ENCODE peak calls at places on chromosomes 7 and 10, in four cellular contexts. One of them, this sample, is unnamed.

GRCh38 chr10:110016957-110017514 is 9.3 kb downstream of the ADD3 start:
- DNase-seq in stimulated activated CD4-positive, alpha-beta T cell treated with anti-CD3 and anti-CD28 coated beads, Interleukin-2, amount 100 ng/mL, for 48 hours: no peak
- DNase-seq in effector memory CD8-positive, alpha-beta T cell: no peak
- DNase-seq in gastrocnemius medialis: no peak
- DNase-seq in this sample: no peak

GRCh38 chr10:44186150-44186549 is 198.7 kb downstream of the CXCL12 start:
- DNase-seq in stimulated activated CD4-positive, alpha-beta T cell treated with anti-CD3 and anti-CD28 coated beads, Interleukin-2, amount 100 ng/mL, for 48 hours: no peak
- DNase-seq in effector memory CD8-positive, alpha-beta T cell: no peak
- DNase-seq in gastrocnemius medialis: peak
- DNase-seq in this sample: no peak

GRCh38 chr7:87598234-87599009 is 2.3 kb downstream of the ABCB1 start:
- DNase-seq in stimulated activated CD4-positive, alpha-beta T cell treated with anti-CD3 and anti-CD28 coated beads, Interleukin-2, amount 100 ng/mL, for 48 hours: no peak
- DNase-seq in effector memory CD8-positive, alpha-beta T cell: no peak
- DNase-seq in gastrocnemius medialis: no peak
- DNase-seq in this sample: no peak

GRCh38 chr7:107661081-107661864 is 645 bp downstream of the SLC26A4 start:
- DNase-seq in stimulated activated CD4-positive, alpha-beta T cell treated with anti-CD3 and anti-CD28 coated beads, Interleukin-2, amount 100 ng/mL, for 48 hours: peak
- DNase-seq in effector memory CD8-positive, alpha-beta T cell: peak
- DNase-seq in gastrocnemius medialis: peak
- DNase-seq in this sample: peak

GRCh38 chr10:75469018-75469616 is 37.7 kb downstream of the LRMDA start:
- DNase-seq in stimulated activated CD4-positive, alpha-beta T cell treated with anti-CD3 and anti-CD28 coated beads, Interleukin-2, amount 100 ng/mL, for 48 hours: no peak
- DNase-seq in effector memory CD8-positive, alpha-beta T cell: no peak
- DNase-seq in gastrocnemius medialis: peak
- DNase-seq in this sample: peak

GRCh38 chr7:99860281-99861127 is 16.3 kb downstream of the OR2AE1 start:
- DNase-seq in stimulated activated CD4-positive, alpha-beta T cell treated with anti-CD3 and anti-CD28 coated beads, Interleukin-2, amount 100 ng/mL, for 48 hours: no peak
- DNase-seq in effector memory CD8-positive, alpha-beta T cell: no peak
- DNase-seq in gastrocnemius medialis: peak
- DNase-seq in this sample: no peak

GRCh38 chr7:102288285-102288930 is 1.7 kb downstream of the SH2B2 start:
- DNase-seq in stimulated activated CD4-positive, alpha-beta T cell treated with anti-CD3 and anti-CD28 coated beads, Interleukin-2, amount 100 ng/mL, for 48 hours: no peak
- DNase-seq in effector memory CD8-positive, alpha-beta T cell: no peak
- DNase-seq in gastrocnemius medialis: no peak
- DNase-seq in this sample: peak

GRCh38 chr7:66454600-66455225 is 174.0 kb upstream of the KCTD7 start:
- DNase-seq in stimulated activated CD4-positive, alpha-beta T cell treated with anti-CD3 and anti-CD28 coated beads, Interleukin-2, amount 100 ng/mL, for 48 hours: no peak
- DNase-seq in effector memory CD8-positive, alpha-beta T cell: no peak
- DNase-seq in gastrocnemius medialis: no peak
- DNase-seq in this sample: peak

GRCh38 chr10:129045658-129046057 is 421.4 kb upstream of the MGMT start:
- DNase-seq in stimulated activated CD4-positive, alpha-beta T cell treated with anti-CD3 and anti-CD28 coated beads, Interleukin-2, amount 100 ng/mL, for 48 hours: no peak
- DNase-seq in effector memory CD8-positive, alpha-beta T cell: no peak
- DNase-seq in gastrocnemius medialis: no peak
- DNase-seq in this sample: no peak

GRCh38 chr10:8088504-8088903 is 34.0 kb downstream of the GATA3 start:
- DNase-seq in stimulated activated CD4-positive, alpha-beta T cell treated with anti-CD3 and anti-CD28 coated beads, Interleukin-2, amount 100 ng/mL, for 48 hours: no peak
- DNase-seq in effector memory CD8-positive, alpha-beta T cell: peak
- DNase-seq in gastrocnemius medialis: no peak
- DNase-seq in this sample: peak

GRCh38 chr7:55484834-55485233 is 87.5 kb downstream of the VOPP1 start:
- DNase-seq in stimulated activated CD4-positive, alpha-beta T cell treated with anti-CD3 and anti-CD28 coated beads, Interleukin-2, amount 100 ng/mL, for 48 hours: no peak
- DNase-seq in effector memory CD8-positive, alpha-beta T cell: no peak
- DNase-seq in gastrocnemius medialis: no peak
- DNase-seq in this sample: no peak

GRCh38 chr10:103069453-103070331 is 123.4 kb downstream of the NT5C2 start:
- DNase-seq in stimulated activated CD4-positive, alpha-beta T cell treated with anti-CD3 and anti-CD28 coated beads, Interleukin-2, amount 100 ng/mL, for 48 hours: peak
- DNase-seq in effector memory CD8-positive, alpha-beta T cell: peak
- DNase-seq in gastrocnemius medialis: peak
- DNase-seq in this sample: peak

GRCh38 chr10:129219364-129219763 is 247.7 kb upstream of the MGMT start:
- DNase-seq in stimulated activated CD4-positive, alpha-beta T cell treated with anti-CD3 and anti-CD28 coated beads, Interleukin-2, amount 100 ng/mL, for 48 hours: no peak
- DNase-seq in effector memory CD8-positive, alpha-beta T cell: no peak
- DNase-seq in gastrocnemius medialis: no peak
- DNase-seq in this sample: no peak

GRCh38 chr7:155373359-155374273 is 75.9 kb downstream of the INSIG1 start:
- DNase-seq in stimulated activated CD4-positive, alpha-beta T cell treated with anti-CD3 and anti-CD28 coated beads, Interleukin-2, amount 100 ng/mL, for 48 hours: no peak
- DNase-seq in effector memory CD8-positive, alpha-beta T cell: no peak
- DNase-seq in gastrocnemius medialis: no peak
- DNase-seq in this sample: no peak

GRCh38 chr10:117463545-117463920 is 79.0 kb upstream of the EMX2 start:
- DNase-seq in stimulated activated CD4-positive, alpha-beta T cell treated with anti-CD3 and anti-CD28 coated beads, Interleukin-2, amount 100 ng/mL, for 48 hours: no peak
- DNase-seq in effector memory CD8-positive, alpha-beta T cell: no peak
- DNase-seq in gastrocnemius medialis: no peak
- DNase-seq in this sample: no peak

GRCh38 chr7:30683839-30684238 is 1.6 kb upstream of the CRHR2 start:
- DNase-seq in stimulated activated CD4-positive, alpha-beta T cell treated with anti-CD3 and anti-CD28 coated beads, Interleukin-2, amount 100 ng/mL, for 48 hours: no peak
- DNase-seq in effector memory CD8-positive, alpha-beta T cell: no peak
- DNase-seq in gastrocnemius medialis: peak
- DNase-seq in this sample: no peak

GRCh38 chr7:119944601-119944972 is 328.4 kb upstream of the KCND2 start:
- DNase-seq in stimulated activated CD4-positive, alpha-beta T cell treated with anti-CD3 and anti-CD28 coated beads, Interleukin-2, amount 100 ng/mL, for 48 hours: no peak
- DNase-seq in effector memory CD8-positive, alpha-beta T cell: no peak
- DNase-seq in gastrocnemius medialis: no peak
- DNase-seq in this sample: no peak

GRCh38 chr7:128937647-128938523 is at the start of gene IRF5:
- DNase-seq in stimulated activated CD4-positive, alpha-beta T cell treated with anti-CD3 and anti-CD28 coated beads, Interleukin-2, amount 100 ng/mL, for 48 hours: no peak
- DNase-seq in effector memory CD8-positive, alpha-beta T cell: no peak
- DNase-seq in gastrocnemius medialis: no peak
- DNase-seq in this sample: peak

GRCh38 chr10:125639846-125640245 is 43.1 kb downstream of the TEX36 start:
- DNase-seq in stimulated activated CD4-positive, alpha-beta T cell treated with anti-CD3 and anti-CD28 coated beads, Interleukin-2, amount 100 ng/mL, for 48 hours: no peak
- DNase-seq in effector memory CD8-positive, alpha-beta T cell: no peak
- DNase-seq in gastrocnemius medialis: no peak
- DNase-seq in this sample: no peak

GRCh38 chr7:94253696-94254095 is 141.0 kb upstream of the COL1A2 start:
- DNase-seq in stimulated activated CD4-positive, alpha-beta T cell treated with anti-CD3 and anti-CD28 coated beads, Interleukin-2, amount 100 ng/mL, for 48 hours: no peak
- DNase-seq in effector memory CD8-positive, alpha-beta T cell: no peak
- DNase-seq in gastrocnemius medialis: no peak
- DNase-seq in this sample: no peak

GRCh38 chr7:46153583-46153950 is 232.5 kb upstream of the IGFBP3 start:
- DNase-seq in stimulated activated CD4-positive, alpha-beta T cell treated with anti-CD3 and anti-CD28 coated beads, Interleukin-2, amount 100 ng/mL, for 48 hours: no peak
- DNase-seq in effector memory CD8-positive, alpha-beta T cell: no peak
- DNase-seq in gastrocnemius medialis: no peak
- DNase-seq in this sample: no peak

GRCh38 chr7:4668510-4668847 is 13.6 kb upstream of the FOXK1 start:
- DNase-seq in stimulated activated CD4-positive, alpha-beta T cell treated with anti-CD3 and anti-CD28 coated beads, Interleukin-2, amount 100 ng/mL, for 48 hours: no peak
- DNase-seq in effector memory CD8-positive, alpha-beta T cell: no peak
- DNase-seq in gastrocnemius medialis: no peak
- DNase-seq in this sample: no peak

GRCh38 chr7:96236198-96237039 is 85.5 kb downstream of the SLC25A13 start:
- DNase-seq in stimulated activated CD4-positive, alpha-beta T cell treated with anti-CD3 and anti-CD28 coated beads, Interleukin-2, amount 100 ng/mL, for 48 hours: no peak
- DNase-seq in effector memory CD8-positive, alpha-beta T cell: no peak
- DNase-seq in gastrocnemius medialis: peak
- DNase-seq in this sample: peak

GRCh38 chr7:7653568-7654187 is 13.1 kb downstream of the UMAD1 start:
- DNase-seq in stimulated activated CD4-positive, alpha-beta T cell treated with anti-CD3 and anti-CD28 coated beads, Interleukin-2, amount 100 ng/mL, for 48 hours: peak
- DNase-seq in effector memory CD8-positive, alpha-beta T cell: peak
- DNase-seq in gastrocnemius medialis: no peak
- DNase-seq in this sample: peak

GRCh38 chr7:83931968-83932367 is 262.6 kb downstream of the SEMA3A start:
- DNase-seq in stimulated activated CD4-positive, alpha-beta T cell treated with anti-CD3 and anti-CD28 coated beads, Interleukin-2, amount 100 ng/mL, for 48 hours: no peak
- DNase-seq in effector memory CD8-positive, alpha-beta T cell: no peak
- DNase-seq in gastrocnemius medialis: no peak
- DNase-seq in this sample: no peak

GRCh38 chr10:80260295-80261243 is 28.9 kb downstream of the MAT1A start:
- DNase-seq in stimulated activated CD4-positive, alpha-beta T cell treated with anti-CD3 and anti-CD28 coated beads, Interleukin-2, amount 100 ng/mL, for 48 hours: peak
- DNase-seq in effector memory CD8-positive, alpha-beta T cell: peak
- DNase-seq in gastrocnemius medialis: no peak
- DNase-seq in this sample: peak

GRCh38 chr10:43861966-43862751 is 213.5 kb upstream of the ZNF32 start:
- DNase-seq in stimulated activated CD4-positive, alpha-beta T cell treated with anti-CD3 and anti-CD28 coated beads, Interleukin-2, amount 100 ng/mL, for 48 hours: no peak
- DNase-seq in effector memory CD8-positive, alpha-beta T cell: no peak
- DNase-seq in gastrocnemius medialis: no peak
- DNase-seq in this sample: peak

GRCh38 chr10:117740088-117740487 is 197.5 kb downstream of the EMX2 start:
- DNase-seq in stimulated activated CD4-positive, alpha-beta T cell treated with anti-CD3 and anti-CD28 coated beads, Interleukin-2, amount 100 ng/mL, for 48 hours: no peak
- DNase-seq in effector memory CD8-positive, alpha-beta T cell: no peak
- DNase-seq in gastrocnemius medialis: no peak
- DNase-seq in this sample: no peak

GRCh38 chr7:146736446-146737190 is 620.0 kb downstream of the CNTNAP2 start:
- DNase-seq in stimulated activated CD4-positive, alpha-beta T cell treated with anti-CD3 and anti-CD28 coated beads, Interleukin-2, amount 100 ng/mL, for 48 hours: no peak
- DNase-seq in effector memory CD8-positive, alpha-beta T cell: no peak
- DNase-seq in gastrocnemius medialis: no peak
- DNase-seq in this sample: no peak

GRCh38 chr10:119422685-119423509 is 119.6 kb downstream of the RGS10 start:
- DNase-seq in stimulated activated CD4-positive, alpha-beta T cell treated with anti-CD3 and anti-CD28 coated beads, Interleukin-2, amount 100 ng/mL, for 48 hours: no peak
- DNase-seq in effector memory CD8-positive, alpha-beta T cell: no peak
- DNase-seq in gastrocnemius medialis: no peak
- DNase-seq in this sample: no peak

GRCh38 chr7:107145072-107145838 is 23.5 kb upstream of the HBP1 start:
- DNase-seq in stimulated activated CD4-positive, alpha-beta T cell treated with anti-CD3 and anti-CD28 coated beads, Interleukin-2, amount 100 ng/mL, for 48 hours: no peak
- DNase-seq in effector memory CD8-positive, alpha-beta T cell: no peak
- DNase-seq in gastrocnemius medialis: no peak
- DNase-seq in this sample: no peak

GRCh38 chr7:151013356-151013727 is 11.0 kb downstream of the ATG9B start:
- DNase-seq in stimulated activated CD4-positive, alpha-beta T cell treated with anti-CD3 and anti-CD28 coated beads, Interleukin-2, amount 100 ng/mL, for 48 hours: no peak
- DNase-seq in effector memory CD8-positive, alpha-beta T cell: no peak
- DNase-seq in gastrocnemius medialis: no peak
- DNase-seq in this sample: no peak